ENCODE peak calls at places on chromosomes 2 and 18, in six cellular contexts. S is H9, U is H1, F is neuronal stem cell, O is IMR-90, G is mesendoderm. Y is an unnamed sample.

GRCh38 chr18:10296491-10296890 is 157.9 kb upstream of the APCDD1 start:
- DNase-seq in S (no peak), U (no peak), F (no peak), O (no peak), G (no peak), Y (no peak)

GRCh38 chr2:147382322-147382948 is 462.4 kb upstream of the ACVR2A start:
- DNase-seq in S (no peak), U (no peak), F (no peak), O (no peak), G (no peak), Y (no peak)

GRCh38 chr2:183536714-183537113 is 412.5 kb downstream of the NUP35 start:
- DNase-seq in S (no peak), U (no peak), F (no peak), O (no peak), G (no peak), Y (no peak)

GRCh38 chr2:60317029-60317386 is 236.4 kb downstream of the BCL11A start:
- DNase-seq in S (peak), U (no peak), F (no peak), O (no peak), G (no peak), Y (no peak)

GRCh38 chr2:133194068-133194655 is 374.1 kb downstream of the NCKAP5 start:
- DNase-seq in S (no peak), U (no peak), F (no peak), O (peak), G (no peak), Y (no peak)

GRCh38 chr18:32289480-32290075 is 99.7 kb downstream of the MEP1B start:
- DNase-seq in S (peak), U (peak), F (peak), O (peak), G (peak), Y (peak)

GRCh38 chr2:72236445-72237067 is 88.9 kb upstream of the CYP26B1 start:
- DNase-seq in S (no peak), U (no peak), F (no peak), O (peak), G (peak), Y (peak)

GRCh38 chr18:22282311-22283235 is 113.2 kb downstream of the GATA6 start:
- DNase-seq in S (peak), U (no peak), F (no peak), O (peak), G (peak), Y (peak)

GRCh38 chr2:185738679-185739472 is at the start of gene FSIP2:
- DNase-seq in S (peak), U (peak), F (peak), O (peak), G (peak), Y (peak)

GRCh38 chr18:73153271-73153670 is 285.5 kb upstream of the NETO1 start:
- DNase-seq in S (no peak), U (no peak), F (no peak), O (peak), G (no peak), Y (no peak)
- H2BK15ac ChIP-seq in S (no peak), U (no peak), F (no peak), O (no peak), G (no peak), Y (no peak)

DNA sequence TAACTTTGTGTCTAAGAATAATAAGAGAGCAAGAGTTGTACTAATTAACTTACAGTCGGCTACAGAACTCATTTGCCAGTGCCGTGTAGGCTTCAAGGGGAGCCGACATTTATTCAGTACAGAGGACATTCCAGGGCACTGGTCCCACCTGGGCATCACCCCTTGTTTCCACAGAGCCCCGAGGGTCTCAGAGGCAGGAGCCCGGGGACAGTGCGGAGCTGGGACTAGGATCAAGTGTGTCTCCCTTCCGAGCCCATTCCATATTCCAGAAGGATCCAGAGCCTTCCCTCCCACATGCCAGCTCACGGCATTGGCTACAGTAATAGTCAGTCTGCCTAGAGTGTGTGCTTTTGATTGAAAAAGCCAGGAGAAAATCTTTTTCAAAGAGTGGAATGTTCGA is 71.5 kb upstream of the CTDP1 start:
- DNase-seq in S (no peak), U (no peak), F (no peak), O (no peak), G (no peak), Y (no peak)
- H2BK15ac ChIP-seq in S (no peak), U (no peak), F (peak), O (no peak), G (no peak), Y (no peak)

GRCh38 chr2:137173514-137173913 is 408.2 kb downstream of the THSD7B start:
- DNase-seq in S (no peak), U (no peak), F (no peak), O (no peak), G (peak), Y (peak)
- H2BK15ac ChIP-seq in S (no peak), U (no peak), F (no peak), O (no peak), G (no peak), Y (no peak)

GRCh38 chr18:59141294-59142068 is 1.8 kb downstream of the SEC11C start:
- DNase-seq in S (no peak), U (no peak), F (no peak), O (no peak), G (no peak), Y (no peak)

GRCh38 chr18:59139291-59139614 is 431 bp upstream of the SEC11C start:
- DNase-seq in S (peak), U (no peak), F (peak), O (peak), G (peak), Y (peak)

GRCh38 chr18:59139615-59140286 is at the start of gene SEC11C:
- DNase-seq in S (peak), U (peak), F (peak), O (peak), G (peak), Y (peak)

GRCh38 chr18:59142274-59142673 is 2.6 kb downstream of the SEC11C start:
- DNase-seq in S (no peak), U (no peak), F (no peak), O (no peak), G (no peak), Y (no peak)

GRCh38 chr18:59140287-59140885 is 702 bp downstream of the SEC11C start:
- DNase-seq in S (peak), U (no peak), F (peak), O (peak), G (peak), Y (peak)
- H2BK15ac ChIP-seq in S (no peak), U (no peak), F (no peak), O (no peak), G (no peak), Y (no peak)

GRCh38 chr2:85907671-85908157 is 18.9 kb upstream of the ST3GAL5 start:
- DNase-seq in S (no peak), U (no peak), F (no peak), O (peak), G (no peak), Y (no peak)
- H2BK15ac ChIP-seq in S (no peak), U (no peak), F (no peak), O (no peak), G (no peak), Y (no peak)

DNA sequence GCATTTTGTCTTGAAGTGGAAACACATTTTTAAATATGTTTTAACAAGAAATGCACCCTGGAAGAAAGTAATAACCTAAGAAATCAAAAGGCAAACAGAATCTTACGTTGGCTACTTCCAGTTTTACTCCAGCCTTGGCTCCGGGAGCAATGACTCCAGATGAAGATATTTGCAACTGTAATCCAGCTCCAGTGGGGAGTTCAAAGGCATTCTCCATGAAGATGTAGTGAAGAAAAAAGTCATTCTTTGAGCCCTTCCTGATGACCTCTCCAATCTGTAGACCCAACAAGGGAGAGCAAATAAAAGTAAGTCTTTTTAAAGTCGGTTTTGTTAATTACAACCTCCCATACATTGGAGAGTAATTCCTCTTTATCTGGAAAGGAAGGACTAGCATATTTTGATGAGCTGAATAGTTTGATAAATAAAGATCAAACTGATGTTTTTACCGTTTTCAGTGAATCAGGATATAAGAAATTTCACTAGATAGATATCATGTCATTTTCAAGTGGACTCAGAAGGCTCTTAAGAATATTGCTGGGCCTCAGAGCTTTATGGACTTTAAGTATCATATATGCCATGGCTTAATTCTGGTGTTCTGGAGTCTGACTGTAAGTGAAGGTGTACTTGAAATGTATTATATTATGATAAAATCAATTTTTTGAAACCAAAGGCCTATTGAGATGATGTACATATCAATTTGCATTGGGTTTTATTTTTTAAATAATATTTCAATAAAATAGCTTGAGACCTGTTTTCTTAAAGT is 20.3 kb downstream of the APOB start:
- DNase-seq in S (no peak), U (no peak), F (no peak), O (no peak), G (no peak), Y (no peak)
- H2BK15ac ChIP-seq in S (no peak), U (no peak), F (no peak), O (no peak), G (no peak), Y (no peak)

DNA sequence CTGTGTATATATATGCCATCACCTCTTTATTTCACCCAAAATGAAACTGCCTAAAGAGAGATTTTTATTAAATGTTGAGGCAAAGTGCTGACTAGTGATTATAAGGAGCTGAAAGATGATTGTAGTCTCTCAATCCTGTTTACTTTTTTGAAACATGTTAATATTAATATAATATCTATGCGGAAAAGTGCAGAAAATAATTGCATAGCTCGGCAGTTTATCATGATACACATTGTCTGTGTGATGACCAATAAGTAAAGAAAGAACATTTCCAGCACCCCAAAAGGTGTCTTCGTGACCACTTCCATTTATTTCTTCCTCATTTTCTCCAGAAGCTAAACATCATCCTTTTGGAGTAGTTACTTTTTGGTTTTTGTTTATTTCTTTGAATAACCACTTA is 99.0 kb downstream of the BIRC6 start:
- DNase-seq in S (no peak), U (no peak), F (no peak), O (no peak), G (no peak), Y (no peak)
- H2BK15ac ChIP-seq in S (no peak), U (no peak), F (no peak), O (no peak), G (no peak), Y (no peak)